ENCODE peak calls at places on chromosomes 6 and 20, in four cellular contexts. H, S, Q and O are unnamed samples.

GRCh38 chr6:114367315-114367961 is 24.6 kb upstream of the HS3ST5 start:
- DNase-seq in H (no peak), Q (no peak), S (no peak), O (no peak)

GRCh38 chr6:69164564-69165252 is 529.6 kb downstream of the ADGRB3 start:
- DNase-seq in S (no peak), Q (no peak), H (no peak), O (no peak)

GRCh38 chr6:10603265-10603664 is 82.1 kb downstream of the GCNT2 start:
- DNase-seq in H (no peak), S (no peak), Q (no peak), O (no peak)

GRCh38 chr6:127119361-127120108 is 1.1 kb downstream of the RSPO3 start:
- DNase-seq in H (no peak), Q (no peak), S (no peak), O (no peak)

GRCh38 chr6:125325586-125325985 is 23.8 kb upstream of the HDDC2 start:
- DNase-seq in H (no peak), Q (no peak), S (no peak), O (no peak)

GRCh38 chr6:119034827-119035458 is 43.5 kb downstream of the FAM184A start:
- DNase-seq in S (no peak), Q (no peak), H (no peak), O (no peak)

GRCh38 chr6:71513036-71513435 is 224.4 kb downstream of the OGFRL1 start:
- DNase-seq in S (no peak), Q (no peak), H (no peak), O (no peak)

GRCh38 chr20:8234580-8234979 is 102.5 kb downstream of the PLCB1 start:
- DNase-seq in H (no peak), Q (no peak), S (no peak), O (no peak)

GRCh38 chr6:53437557-53438202 is 88.9 kb upstream of the ELOVL5 start:
- DNase-seq in S (no peak), H (no peak), Q (peak), O (peak)